ENCODE peak calls at places on chromosome 10, in seven cellular contexts. C is RWPE1, V is colonic mucosa, A is SIG-M5, S is NCI-H2029, R is SK-MEL-5, N is GM23338. I is an unnamed sample.

GRCh38 chr10:48460148-48460545 is 144.7 kb downstream of the ARHGAP22 start:
- DNase-seq in A (no peak), C (no peak), S (no peak), N (no peak), R (no peak), V (no peak), I (no peak)

GRCh38 chr10:93751832-93752231 is 5.9 kb upstream of the LGI1 start:
- DNase-seq in R (peak; percentile 43), V (peak; percentile 41), N (peak; percentile 72), S (no peak), C (peak; percentile 65), A (no peak), I (no peak)

GRCh38 chr10:31937371-31937770 is 8.7 kb upstream of the ARHGAP12 start:
- DNase-seq in V (peak; percentile 30), C (no peak), N (no peak), S (no peak), A (no peak), R (no peak), I (no peak)

GRCh38 chr10:28926932-28927331 is 249.6 kb downstream of the BAMBI start:
- DNase-seq in C (no peak), R (no peak), N (no peak), V (no peak), A (no peak), S (no peak), I (no peak)

GRCh38 chr10:46530249-46531186 is 25.9 kb downstream of the GPRIN2 start:
- DNase-seq in V (no peak), A (no peak), C (no peak), S (no peak), N (no peak), R (no peak), I (no peak)

GRCh38 chr10:114856544-114857287 is 35.1 kb downstream of the FHIP2A start:
- DNase-seq in R (no peak), A (no peak), C (peak; percentile 56), S (no peak), V (no peak), N (no peak), I (no peak)

GRCh38 chr10:12844796-12845524 is 156.6 kb downstream of the CCDC3 start:
- DNase-seq in V (peak; percentile 21), R (no peak), S (no peak), N (no peak), A (no peak), C (peak; percentile 53), I (no peak)

GRCh38 chr10:125148576-125148975 is 11.8 kb downstream of the CTBP2 start:
- DNase-seq in A (no peak), R (no peak), C (no peak), V (no peak), S (no peak), N (no peak), I (no peak)

GRCh38 chr10:13708256-13708990 is 121.7 kb downstream of the PRPF18 start:
- DNase-seq in S (no peak), R (no peak), N (peak; percentile 38), V (no peak), C (peak; percentile 59), A (no peak), I (no peak)

GRCh38 chr10:49353026-49353894 is 42.6 kb downstream of the DRGX start:
- DNase-seq in N (no peak), V (no peak), A (no peak), R (no peak), C (no peak), S (no peak), I (no peak)

I was measured in NCI-H510A.